ENCODE peak calls at places on chromosomes 16 and 17, in eight cellular contexts. L is effector memory CD4-positive, alpha-beta T cell; A is endodermal cell; U is mammary epithelial cell; D is SK-N-SH; Q is neuronal stem cell; V is PC-9; T is breast epithelium. C is an unnamed sample. For H3K4me1 and H3K9me3, the result is how much of the 10 kb centered on the place peaks cover.

GRCh38 chr17:10737168-10737622 is 7.4 kb upstream of the TMEM220 start:
- DNase-seq in A (peak), D (peak), T (peak), U (peak), Q (no peak), L (no peak), V (peak), C (peak)

GRCh38 chr17:2560658-2561057 is 32.8 kb upstream of the PAFAH1B1 start:
- DNase-seq in L (no peak), U (peak), V (peak), A (no peak), Q (no peak), T (no peak), D (no peak), C (no peak)

GRCh38 chr16:65068151-65068740 is 53.6 kb downstream of the CDH11 start:
- DNase-seq in A (no peak), L (no peak), U (no peak), T (no peak), D (no peak), V (no peak), Q (no peak), C (no peak)

GRCh38 chr17:9837551-9838471 is 12.1 kb downstream of the GLP2R start:
- DNase-seq in U (peak), Q (no peak), A (peak), T (no peak), L (no peak), V (peak), D (no peak), C (no peak)

GRCh38 chr16:81836279-81837054 is 57.4 kb downstream of the PLCG2 start:
- DNase-seq in V (peak), Q (no peak), U (no peak), D (no peak), L (no peak), A (no peak), T (no peak), C (no peak)

GRCh38 chr16:72664122-72664479 is 383.8 kb downstream of the ZFHX3 start:
- DNase-seq in L (no peak), Q (peak), V (no peak), D (no peak), T (no peak), A (peak), U (no peak), C (no peak)

GRCh38 chr17:51120357-51120738 is 320 bp downstream of the SPAG9 start:
- DNase-seq in D (peak), L (no peak), A (no peak), V (peak), Q (no peak), T (no peak), U (no peak), C (peak)

GRCh38 chr16:82329504-82330192 is 159.6 kb upstream of the MPHOSPH6 start:
- DNase-seq in L (no peak), U (no peak), D (no peak), T (peak), Q (no peak), V (no peak), A (peak), C (peak)

DNA sequence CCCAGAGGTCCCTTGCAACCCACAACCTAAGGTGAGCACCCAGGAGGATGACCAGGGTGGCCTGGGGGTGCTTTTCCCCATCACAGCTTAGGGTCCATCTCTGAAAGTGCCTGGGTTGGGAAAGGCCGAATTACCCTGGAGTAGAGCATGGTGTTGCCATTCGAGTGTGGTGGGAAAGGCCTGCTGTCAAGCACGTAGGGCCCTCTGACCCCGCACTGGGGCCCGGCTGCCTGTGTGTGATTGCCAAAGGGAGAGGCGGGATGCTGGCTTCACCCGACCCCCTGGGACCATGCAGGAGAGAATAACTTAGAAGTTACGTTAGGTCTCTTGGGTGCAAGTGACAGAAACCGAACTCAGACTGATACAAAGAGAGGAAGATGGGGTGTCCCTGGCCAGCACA is 27.7 kb upstream of the NDRG4 start:
- DNase-seq in L (no peak), U (no peak), Q (no peak), D (no peak), T (no peak), A (peak), V (no peak), C (no peak)
- H3K27ac ChIP-seq in L (no peak), U (no peak), Q (no peak), D (no peak), T (no peak), A (no peak), V (no peak), C (no peak)

DNA sequence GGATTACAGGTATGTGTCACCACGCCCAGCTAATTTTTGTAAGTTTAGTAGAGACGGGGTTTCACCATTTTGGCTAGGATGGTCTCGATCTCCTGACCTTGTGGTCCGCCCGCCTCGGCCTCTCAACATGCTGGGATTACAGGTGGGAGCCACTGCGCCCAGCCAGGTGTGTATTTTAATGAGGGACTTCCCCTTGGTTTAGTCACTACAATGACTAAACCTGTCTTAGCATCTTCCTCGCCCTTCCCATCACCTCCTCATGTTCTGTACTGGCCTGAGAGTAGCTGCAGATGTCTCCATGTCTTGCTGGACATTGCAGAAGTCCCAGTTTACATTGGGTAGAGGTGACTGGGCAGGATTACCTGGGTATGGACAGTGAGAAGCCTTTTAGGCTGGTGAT is 9.6 kb downstream of the SLC7A6 start:
- DNase-seq in Q (no peak), U (peak), A (no peak), D (no peak), T (no peak), L (no peak), V (no peak), C (no peak)
- H3K4me1 ChIP-seq in Q (under half), U (under half), A (under half), D (under half), T (under half), L (half or more), V (under half), C (under half)

GRCh38 chr17:21689604-21690003 is 2.7 kb upstream of the KCNJ18 start:
- DNase-seq in L (no peak), D (no peak), Q (no peak), A (no peak), V (peak), T (no peak), U (peak), C (no peak)
- H3K9me3 ChIP-seq in L (under half), D (under half), Q (under half), A (under half), V (under half), T (under half), U (half or more), C (under half)

GRCh38 chr17:50094753-50095616 is at the start of gene PDK2:
- DNase-seq in L (peak), T (peak), V (peak), Q (peak), U (peak), D (peak), A (peak), C (peak)

GRCh38 chr17:50095626-50096037 is 481 bp downstream of the PDK2 start:
- DNase-seq in U (no peak), T (no peak), Q (no peak), A (peak), V (no peak), L (no peak), D (peak), C (no peak)

GRCh38 chr17:50093246-50093645 is 1.9 kb upstream of the PDK2 start:
- DNase-seq in T (no peak), A (no peak), L (no peak), V (peak), Q (no peak), D (no peak), U (peak), C (no peak)

GRCh38 chr17:50093807-50094206 is 1.3 kb upstream of the PDK2 start:
- DNase-seq in A (no peak), U (peak), L (no peak), D (no peak), T (no peak), V (no peak), Q (no peak), C (no peak)

DNA sequence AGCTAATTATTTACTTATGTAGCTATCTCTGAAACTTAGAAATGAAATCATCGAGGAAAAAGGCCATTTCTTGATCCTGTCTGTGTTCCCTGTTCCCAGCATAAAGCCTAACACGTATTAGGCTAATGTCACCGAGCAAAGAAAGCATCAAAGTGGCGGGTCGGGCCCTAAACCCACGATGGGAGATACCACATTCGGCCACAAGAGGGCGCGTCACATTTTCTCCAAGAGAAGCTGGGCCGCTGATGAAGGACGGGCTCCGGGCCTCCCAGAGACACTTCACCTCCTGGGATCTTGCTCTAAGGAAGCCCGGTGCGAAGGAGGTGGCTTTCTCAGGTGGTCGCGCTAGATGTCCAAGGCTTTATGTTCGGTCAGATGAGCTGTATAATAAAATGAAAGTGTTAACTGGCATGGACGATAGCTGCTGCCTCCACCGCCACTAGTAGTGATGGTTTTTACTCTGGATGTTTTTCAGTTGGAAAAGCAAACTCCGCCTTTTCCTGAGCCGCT is 853 bp upstream of the PDK2 start:
- DNase-seq in L (peak), T (peak), U (peak), A (peak), V (peak), Q (peak), D (peak), C (peak)
- H3K27ac ChIP-seq in L (peak), T (peak), U (no peak), A (no peak), V (peak), Q (no peak), D (peak), C (peak)